ENCODE peak calls at places on chromosome X, in ten cellular contexts. L is NCI-H1105; G is head of caudate nucleus; J is HCT116; K is glomerular endothelial cell; A is activated naive CD4-positive, alpha-beta T cell treated with anti-CD3 and anti-CD28 coated beads, Interleukin-2, amount 10 ng/mL, durations not matched to agents 7 days and 5 days; P is uterus; W is WERI-Rb-1; I is iris pigment epithelial cell; S is activated CD4-positive, alpha-beta T cell treated with anti-CD3 and anti-CD28 coated beads, Interleukin-2, amount 10 ng/mL, durations not matched to agents 7 days and 5 days. X is an unnamed sample.

GRCh38 chrX:121307441-121307840 is 260.0 kb downstream of the GLUD2 start:
- DNase-seq in L (no peak), G (no peak), J (no peak), K (no peak), A (no peak), P (no peak), W (no peak), I (peak), S (no peak), X (no peak)

GRCh38 chrX:67437821-67438220 is 106.0 kb upstream of the AR start:
- DNase-seq in L (no peak), G (no peak), J (no peak), K (no peak), A (no peak), P (no peak), W (no peak), I (no peak), S (no peak), X (no peak)

GRCh38 chrX:106921637-106922036 is 1.4 kb downstream of the CLDN2 start:
- DNase-seq in L (no peak), G (no peak), J (no peak), K (no peak), A (no peak), P (no peak), W (no peak), I (no peak), S (no peak), X (no peak)

GRCh38 chrX:150664290-150664689 is 28.9 kb upstream of the MTMR1 start:
- DNase-seq in L (peak), G (no peak), J (no peak), K (no peak), A (no peak), P (no peak), W (no peak), I (no peak), S (no peak), X (peak)

GRCh38 chrX:896256-896655 is 265.7 kb downstream of the SHOX start:
- DNase-seq in L (no peak), G (no peak), J (no peak), K (no peak), A (no peak), P (no peak), W (no peak), I (no peak), S (no peak), X (no peak)

GRCh38 chrX:131609480-131609879 is 65.6 kb downstream of the OR13H1 start:
- DNase-seq in L (no peak), G (no peak), J (no peak), K (no peak), A (no peak), P (no peak), W (no peak), I (no peak), S (no peak), X (no peak)

GRCh38 chrX:45756562-45756961 is 555.9 kb upstream of the DIPK2B start:
- DNase-seq in L (peak), G (no peak), J (no peak), K (no peak), A (no peak), P (no peak), W (no peak), I (no peak), S (peak), X (no peak)

GRCh38 chrX:10555846-10556245 is 64.5 kb downstream of the MID1 start:
- DNase-seq in L (no peak), G (no peak), J (no peak), K (no peak), A (no peak), P (no peak), W (no peak), I (no peak), S (no peak), X (no peak)

GRCh38 chrX:137742846-137743245 is 176.9 kb downstream of the ZIC3 start:
- DNase-seq in L (no peak), G (no peak), J (no peak), K (no peak), A (no peak), P (no peak), W (no peak), I (no peak), S (no peak), X (no peak)

GRCh38 chrX:68681443-68681941 is 34.0 kb downstream of the STARD8 start:
- DNase-seq in L (no peak), G (no peak), J (no peak), K (no peak), A (no peak), P (no peak), W (no peak), I (peak), S (no peak), X (no peak)

GRCh38 chrX:120308959-120309872 is 2.0 kb downstream of the TMEM255A start:
- DNase-seq in L (peak), G (peak), J (peak), K (no peak), A (peak), P (peak), W (peak), I (peak), S (peak), X (no peak)

GRCh38 chrX:18288716-18289115 is 65.8 kb downstream of the SCML2 start:
- DNase-seq in L (no peak), G (no peak), J (no peak), K (no peak), A (no peak), P (no peak), W (no peak), I (no peak), S (no peak), X (no peak)

GRCh38 chrX:86047174-86047991 is at the start of gene CHM:
- DNase-seq in L (no peak), G (peak), J (peak), K (peak), A (peak), P (peak), W (peak), I (peak), S (peak), X (no peak)

GRCh38 chrX:15929231-15929630 is 74.6 kb upstream of the AP1S2 start:
- DNase-seq in L (no peak), G (no peak), J (no peak), K (no peak), A (no peak), P (no peak), W (no peak), I (no peak), S (no peak), X (no peak)

GRCh38 chrX:42175843-42176242 is 252.5 kb upstream of the CASK start:
- DNase-seq in L (no peak), G (no peak), J (no peak), K (no peak), A (no peak), P (no peak), W (no peak), I (no peak), S (no peak), X (no peak)

GRCh38 chrX:152136312-152136711 is 2.1 kb downstream of the MAGEA10 start:
- DNase-seq in L (no peak), G (no peak), J (no peak), K (no peak), A (no peak), P (no peak), W (no peak), I (no peak), S (no peak), X (no peak)

GRCh38 chrX:102654696-102655095 is 3.4 kb downstream of the GPRASP1 start:
- DNase-seq in L (no peak), G (no peak), J (no peak), K (no peak), A (no peak), P (no peak), W (no peak), I (no peak), S (no peak), X (no peak)

GRCh38 chrX:119189115-119189514 is 47.0 kb upstream of the PGRMC1 start:
- DNase-seq in L (no peak), G (no peak), J (no peak), K (no peak), A (no peak), P (no peak), W (no peak), I (no peak), S (no peak), X (no peak)

GRCh38 chrX:20361890-20362262 is 95.2 kb upstream of the RPS6KA3 start:
- DNase-seq in L (no peak), G (no peak), J (no peak), K (no peak), A (no peak), P (no peak), W (no peak), I (peak), S (no peak), X (no peak)

GRCh38 chrX:152915541-152916241 is 17.8 kb downstream of the ZNF185 start:
- DNase-seq in L (no peak), G (no peak), J (peak), K (no peak), A (peak), P (peak), W (peak), I (peak), S (peak), X (no peak)

GRCh38 chrX:69060631-69061408 is 104.4 kb downstream of the PJA1 start:
- DNase-seq in L (no peak), G (no peak), J (peak), K (peak), A (no peak), P (peak), W (peak), I (peak), S (no peak), X (no peak)

GRCh38 chrX:107596651-107597050 is 31.7 kb upstream of the PRPS1 start:
- DNase-seq in L (no peak), G (no peak), J (no peak), K (no peak), A (no peak), P (no peak), W (no peak), I (no peak), S (no peak), X (no peak)

GRCh38 chrX:97328853-97329252 is 445.1 kb downstream of the RPA4 start:
- DNase-seq in L (no peak), G (no peak), J (no peak), K (no peak), A (no peak), P (no peak), W (no peak), I (no peak), S (no peak), X (no peak)

GRCh38 chrX:281166-281999 is at the start of gene PLCXD1:
- DNase-seq in L (no peak), G (no peak), J (no peak), K (no peak), A (peak), P (peak), W (peak), I (peak), S (peak), X (no peak)

GRCh38 chrX:30885136-30885535 is 3.9 kb downstream of the TAB3 start:
- DNase-seq in L (no peak), G (no peak), J (no peak), K (no peak), A (no peak), P (no peak), W (no peak), I (no peak), S (no peak), X (no peak)

GRCh38 chrX:151384807-151385206 is 12.2 kb upstream of the VMA21 start:
- DNase-seq in L (peak), G (no peak), J (no peak), K (no peak), A (no peak), P (no peak), W (no peak), I (no peak), S (no peak), X (no peak)

GRCh38 chrX:13868481-13869040 is 51.7 kb upstream of the GPM6B start:
- DNase-seq in L (no peak), G (no peak), J (no peak), K (no peak), A (no peak), P (no peak), W (no peak), I (peak), S (no peak), X (no peak)

GRCh38 chrX:72269671-72270251 is 7.3 kb downstream of the RPS4X start:
- DNase-seq in L (no peak), G (no peak), J (no peak), K (no peak), A (peak), P (no peak), W (no peak), I (peak), S (peak), X (no peak)

GRCh38 chrX:3815896-3816664 is 102.6 kb upstream of the PRKX start:
- DNase-seq in L (peak), G (peak), J (peak), K (no peak), A (peak), P (peak), W (peak), I (peak), S (peak), X (no peak)

GRCh38 chrX:140123446-140123845 is 158.1 kb upstream of the CXorf66 start:
- DNase-seq in L (no peak), G (no peak), J (no peak), K (no peak), A (no peak), P (no peak), W (no peak), I (no peak), S (no peak), X (no peak)

GRCh38 chrX:19886888-19887531 is 390 bp downstream of the SH3KBP1 start:
- DNase-seq in L (no peak), G (peak), J (no peak), K (no peak), A (peak), P (peak), W (peak), I (no peak), S (peak), X (no peak)

GRCh38 chrX:136395271-136395670 is 92.5 kb upstream of the BRS3 start:
- DNase-seq in L (no peak), G (no peak), J (no peak), K (no peak), A (no peak), P (no peak), W (no peak), I (peak), S (no peak), X (no peak)

GRCh38 chrX:38215141-38215540 is 5.5 kb downstream of the SRPX start:
- DNase-seq in L (no peak), G (no peak), J (no peak), K (no peak), A (no peak), P (no peak), W (no peak), I (peak), S (no peak), X (no peak)

GRCh38 chrX:22378296-22378695 is 105.6 kb downstream of the CBLL2 start:
- DNase-seq in L (no peak), G (no peak), J (no peak), K (no peak), A (no peak), P (no peak), W (no peak), I (peak), S (no peak), X (no peak)

X was measured in NCI-H446.